ENCODE peak calls at places on chromosomes 3 and 15, in five cellular contexts. X is stomach, C is heart right ventricle, V is lower lobe of right lung, H is Peyer's patch. Y is an unnamed sample.

GRCh38 chr3:59772416-59773408 is 722.9 kb upstream of the CFAP20DC start:
- DNase-seq in H (peak), V (no peak), X (no peak), C (no peak), Y (no peak)

GRCh38 chr3:155386817-155387403 is 93.4 kb upstream of the STRIT1 start:
- DNase-seq in C (no peak), H (no peak), V (no peak), X (no peak), Y (no peak)

GRCh38 chr15:74799843-74800558 is 12.6 kb upstream of the LMAN1L start:
- DNase-seq in C (peak), H (peak), X (peak), V (peak), Y (peak)

GRCh38 chr15:76006136-76006778 is 6.0 kb downstream of the NRG4 start:
- DNase-seq in X (no peak), C (no peak), V (no peak), H (no peak), Y (no peak)

GRCh38 chr15:49247556-49248102 is 77.6 kb downstream of the GALK2 start:
- DNase-seq in C (no peak), X (no peak), H (no peak), V (no peak), Y (no peak)

GRCh38 chr3:43872901-43873300 is 182.2 kb downstream of the ABHD5 start:
- DNase-seq in H (no peak), C (no peak), X (no peak), V (no peak), Y (no peak)

GRCh38 chr3:168088106-168088722 is 7.5 kb downstream of the GOLIM4 start:
- DNase-seq in H (no peak), C (no peak), V (no peak), X (no peak), Y (no peak)

GRCh38 chr15:50248994-50249586 is 16.4 kb downstream of the HDC start:
- DNase-seq in C (no peak), V (no peak), X (no peak), H (no peak), Y (no peak)

GRCh38 chr3:38022301-38022700 is 7.1 kb downstream of the PLCD1 start:
- DNase-seq in X (no peak), H (no peak), C (no peak), V (peak), Y (no peak)

GRCh38 chr15:41161736-41162135 is 45.7 kb upstream of the INO80 start:
- DNase-seq in C (no peak), X (no peak), H (no peak), V (no peak), Y (no peak)

GRCh38 chr3:141860766-141861513 is 15.5 kb upstream of the ATP1B3 start:
- DNase-seq in X (no peak), V (no peak), C (no peak), H (no peak), Y (no peak)

GRCh38 chr15:88193415-88193814 is 63.1 kb downstream of the NTRK3 start:
- DNase-seq in V (no peak), X (no peak), H (no peak), C (no peak), Y (no peak)

GRCh38 chr3:32403663-32404062 is 12.0 kb downstream of the CMTM7 start:
- DNase-seq in V (no peak), C (no peak), X (no peak), H (no peak), Y (no peak)

GRCh38 chr3:190701096-190701532 is 161.4 kb downstream of the GMNC start:
- DNase-seq in C (peak), X (peak), V (peak), H (peak), Y (no peak)

GRCh38 chr3:30502051-30502741 is 104.2 kb upstream of the TGFBR2 start:
- DNase-seq in V (no peak), H (no peak), C (no peak), X (no peak), Y (no peak)

GRCh38 chr15:61556037-61556648 is 327.0 kb upstream of the RORA start:
- DNase-seq in X (no peak), C (no peak), H (no peak), V (no peak), Y (no peak)

GRCh38 chr3:76369170-76369569 is 583.8 kb upstream of the ZNF717 start:
- DNase-seq in C (no peak), X (no peak), V (no peak), H (no peak), Y (no peak)
- TF ChIP-seq CTCF in C (peak), X (no peak), V (no peak), H (no peak), Y (peak)

GRCh38 chr15:39781967-39782292 is 711 bp downstream of the FSIP1 start:
- DNase-seq in V (no peak), H (no peak), C (no peak), X (no peak), Y (no peak)

GRCh38 chr15:39783244-39783820 is 691 bp upstream of the FSIP1 start:
- DNase-seq in X (no peak), V (no peak), C (no peak), H (no peak), Y (no peak)

GRCh38 chr15:39784125-39784524 is 1.5 kb upstream of the FSIP1 start:
- DNase-seq in V (no peak), X (no peak), C (no peak), H (no peak), Y (no peak)

GRCh38 chr15:39782441-39783138 is at the start of gene FSIP1:
- DNase-seq in X (peak), V (peak), C (peak), H (peak), Y (peak)

DNA sequence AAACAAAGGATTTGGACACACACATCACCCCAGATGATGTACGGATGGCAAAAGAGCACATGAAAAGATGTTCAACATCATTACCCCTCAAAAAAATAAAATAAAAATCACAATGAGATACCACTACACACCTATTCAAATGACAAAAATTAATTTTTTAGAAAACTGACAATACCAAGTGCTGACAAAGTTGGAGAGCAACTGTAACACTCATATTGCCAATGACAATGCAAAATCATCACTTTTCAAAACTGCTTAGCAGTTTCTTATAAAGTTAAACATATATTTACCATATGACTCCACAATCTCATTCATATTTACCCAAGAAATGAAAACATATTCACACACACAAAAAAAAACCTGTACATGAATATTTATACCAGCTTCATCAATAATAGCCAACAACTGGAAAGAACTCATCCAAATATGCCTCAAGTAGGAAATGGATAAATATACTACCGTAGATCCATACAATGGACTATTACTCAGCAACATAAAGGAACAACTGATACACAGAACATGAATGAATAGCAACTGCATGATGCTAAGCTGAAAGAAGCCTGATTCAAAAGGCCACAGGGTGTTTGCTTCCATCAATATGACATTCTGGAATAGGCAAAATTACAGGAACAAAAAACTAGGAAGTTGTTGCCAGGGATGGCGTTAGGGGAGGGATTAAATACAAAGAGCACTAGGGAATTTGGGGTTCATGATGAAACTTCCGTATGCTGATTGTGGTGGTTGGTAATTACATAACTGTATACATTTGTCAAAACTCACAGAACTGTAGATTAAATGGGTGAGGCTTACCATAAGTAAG is 1.3 kb downstream of the FSIP1 start:
- DNase-seq in V (no peak), C (no peak), H (no peak), X (no peak), Y (no peak)
- H3K4me3 ChIP-seq in V (no peak), C (no peak), H (no peak), X (no peak), Y (peak)

DNA sequence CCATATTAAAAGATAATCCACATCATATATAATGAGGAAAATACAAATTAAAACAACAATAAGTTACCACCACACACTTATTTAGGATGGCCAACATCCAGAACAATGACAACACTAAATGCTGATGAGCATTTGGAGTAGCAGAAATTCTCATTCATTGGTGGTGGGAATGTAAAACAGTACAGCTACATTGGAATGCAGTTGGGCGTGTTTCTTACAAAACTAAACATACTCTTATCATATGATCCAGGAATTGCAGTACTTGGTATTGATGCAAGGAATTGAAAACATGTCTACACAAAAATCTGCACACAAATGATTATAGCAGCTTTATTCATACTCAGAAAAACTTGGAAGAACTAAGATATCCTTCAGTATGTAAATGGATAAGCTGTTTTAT is 594.2 kb downstream of the ZBBX start:
- DNase-seq in C (no peak), H (no peak), X (no peak), V (no peak), Y (no peak)
- TF ChIP-seq CTCF in C (no peak), H (no peak), X (no peak), V (no peak), Y (no peak)

DNA sequence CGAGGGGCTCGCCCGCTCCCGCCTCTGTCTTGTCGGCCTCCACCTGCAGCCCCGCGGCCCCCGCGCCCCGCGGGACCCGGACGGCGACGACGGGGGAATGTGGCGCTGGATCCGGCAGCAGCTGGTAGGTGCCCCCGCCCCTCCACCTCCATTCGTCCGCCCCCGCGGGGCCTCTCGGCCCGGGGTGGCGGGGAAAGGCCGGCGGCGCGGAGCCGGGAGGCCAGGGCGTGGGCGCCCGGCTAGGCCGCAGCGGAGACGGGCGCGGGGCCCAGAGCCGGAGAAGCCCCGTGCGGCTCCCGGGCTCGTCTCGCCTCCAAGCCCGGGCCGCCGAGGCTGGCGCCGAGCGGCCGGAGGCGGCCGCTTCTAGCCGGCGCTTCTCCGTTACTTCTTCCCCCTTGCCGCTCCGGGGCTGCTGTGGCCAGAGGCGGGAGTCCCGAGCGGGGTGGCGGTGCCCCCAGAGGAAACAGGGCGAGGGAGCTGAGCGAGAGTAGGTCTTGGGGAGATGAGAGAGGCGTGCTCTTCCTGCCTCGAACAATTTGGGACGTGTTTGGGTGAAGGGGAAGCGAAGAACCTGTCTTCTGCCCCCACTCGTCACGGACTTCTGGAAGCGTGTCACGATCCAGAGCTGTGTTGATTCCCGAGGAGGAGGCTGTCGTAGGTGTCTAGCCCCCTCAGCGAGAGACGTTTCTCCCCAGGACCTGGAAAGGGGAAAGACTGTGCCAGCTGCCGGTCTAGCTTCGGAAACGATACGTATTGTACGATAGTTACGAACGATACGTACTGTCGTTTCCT is 555 bp downstream of the ATP11B start:
- DNase-seq in V (peak), X (peak), H (peak), C (peak), Y (no peak)
- H3K4me3 ChIP-seq in V (peak), X (peak), H (peak), C (peak), Y (peak)

DNA sequence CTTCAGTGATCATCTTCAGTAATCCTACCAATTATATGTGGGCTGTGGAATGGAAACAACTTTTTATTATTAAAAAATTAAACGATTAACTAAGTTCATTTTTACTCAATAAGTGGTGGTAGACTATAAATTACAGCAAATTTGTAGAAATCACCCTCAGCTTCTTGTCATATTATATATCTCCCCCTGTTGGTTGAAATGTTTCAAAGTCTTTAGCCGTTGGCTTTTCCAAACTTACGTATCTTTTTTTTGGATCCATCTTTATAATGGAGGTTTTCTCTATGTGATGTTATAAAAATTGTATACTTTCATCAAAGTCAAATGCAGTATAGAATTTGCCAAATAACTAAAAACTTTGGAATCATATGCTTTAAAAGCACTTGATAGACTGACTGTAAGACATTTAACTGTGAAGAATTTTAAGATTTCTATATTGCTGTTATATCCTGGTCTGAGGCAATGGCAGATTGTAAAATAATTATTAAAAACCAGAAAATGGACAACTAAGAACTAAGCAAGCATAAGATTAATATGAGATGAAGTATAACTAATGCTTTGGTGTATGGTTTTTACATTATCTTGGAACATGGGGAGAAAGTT is 44.7 kb downstream of the ATP11B start:
- DNase-seq in C (no peak), V (no peak), H (no peak), X (no peak), Y (no peak)
- TF ChIP-seq CTCF in C (peak), V (peak), H (peak), X (peak), Y (peak)

GRCh38 chr3:189630667-189631372 is 369 bp upstream of the TP63 start:
- DNase-seq in X (no peak), C (no peak), H (no peak), V (no peak), Y (no peak)
- H3K4me3 ChIP-seq in X (peak), C (peak), H (no peak), V (peak), Y (peak)